ENCODE peak calls at places on chromosome 21, in four cellular contexts. H, D, Z and G are unnamed samples.
A peak's percentile ranks its signal among the peaks of the same experiment; 100 is the strongest.

GRCh38 chr21:43974791-43975468 is 37.2 kb upstream of the TRAPPC10 start:
- ATAC-seq in H (peak; percentile 2), D (no peak), Z (no peak), G (peak; percentile 30)

GRCh38 chr21:37765501-37765900 is 150.8 kb downstream of the KCNJ6 start:
- ATAC-seq in H (no peak), D (no peak), Z (no peak), G (no peak)

GRCh38 chr21:46604329-46604974 is 430 bp downstream of the S100B start:
- ATAC-seq in H (no peak), D (no peak), Z (no peak), G (no peak)

GRCh38 chr21:19120591-19120990 is 717.0 kb upstream of the TMPRSS15 start:
- ATAC-seq in H (no peak), D (no peak), Z (no peak), G (no peak)

GRCh38 chr21:26148071-26148470 is 22.5 kb downstream of the APP start:
- ATAC-seq in H (no peak), D (no peak), Z (peak; percentile 39), G (no peak)

GRCh38 chr21:37462087-37462861 is 95.7 kb downstream of the DYRK1A start:
- ATAC-seq in H (no peak), D (peak; percentile 38), Z (peak; percentile 77), G (no peak)

GRCh38 chr21:36883532-36884486 is 82.7 kb downstream of the HLCS start:
- ATAC-seq in H (no peak), D (no peak), Z (no peak), G (no peak)

GRCh38 chr21:19197950-19198349 is 794.4 kb upstream of the TMPRSS15 start:
- ATAC-seq in H (no peak), D (no peak), Z (no peak), G (no peak)

GRCh38 chr21:44294391-44295162 is 5.3 kb upstream of the PFKL start:
- ATAC-seq in H (peak; percentile 39), D (no peak), Z (peak; percentile 5), G (peak; percentile 20)

GRCh38 chr21:40687625-40688024 is 159.3 kb downstream of the DSCAM start:
- ATAC-seq in H (no peak), D (no peak), Z (no peak), G (no peak)

GRCh38 chr21:30257773-30258172 is 25.0 kb downstream of the KRTAP24-1 start:
- ATAC-seq in H (peak; percentile 40), D (peak; percentile 80), Z (no peak), G (no peak)

GRCh38 chr21:40905251-40905650 is 58.3 kb upstream of the DSCAM start:
- ATAC-seq in H (no peak), D (no peak), Z (no peak), G (no peak)

GRCh38 chr21:46099476-46099875 is 1.6 kb downstream of the COL6A2 start:
- ATAC-seq in H (peak; percentile 51), D (no peak), Z (peak; percentile 55), G (no peak)

DNA sequence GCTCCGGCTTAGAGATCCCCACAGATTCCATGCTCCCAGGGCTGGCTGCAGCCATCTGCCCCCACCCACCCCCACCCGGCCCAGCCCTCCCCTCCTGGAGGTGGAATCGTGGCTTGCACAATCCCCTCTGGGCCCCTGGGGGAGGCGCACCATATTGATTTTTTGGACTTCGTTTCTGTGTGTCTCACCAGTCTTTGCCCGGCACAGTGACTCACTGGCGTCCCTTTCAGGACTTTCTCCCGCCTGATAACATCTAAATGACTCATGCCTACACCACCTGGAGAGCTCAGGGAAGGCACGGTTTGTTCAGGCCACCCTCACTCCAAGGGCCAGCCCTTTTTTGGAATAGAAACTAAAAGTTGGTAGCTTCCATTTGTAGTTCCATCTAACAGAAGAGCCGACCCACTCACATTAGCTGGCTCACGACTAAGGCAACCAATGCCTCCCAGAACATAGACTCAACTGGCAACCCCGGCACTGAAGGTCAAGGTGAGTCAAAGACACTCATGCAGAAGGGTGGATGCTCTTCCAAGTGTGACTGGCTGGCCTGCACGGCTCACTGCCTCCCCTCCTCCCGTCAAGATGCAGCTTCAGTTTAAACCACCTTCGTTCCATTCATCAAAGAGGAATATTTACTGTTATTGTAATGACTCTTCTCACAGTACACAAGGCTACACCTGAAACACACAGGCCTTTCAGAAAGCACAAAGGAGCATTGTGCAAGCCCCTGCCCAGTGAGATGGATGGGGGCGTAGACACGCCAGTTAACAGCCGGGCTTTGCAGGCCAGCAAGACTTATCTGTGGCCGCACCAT is 18.1 kb upstream of the ETS2 start:
- ATAC-seq in H (peak; percentile 41), D (peak; percentile 92), Z (peak; percentile 98), G (no peak)
- TF ChIP-seq EP300 in H (no peak), D (peak; percentile 53), Z (peak; percentile 72), G (no peak)

DNA sequence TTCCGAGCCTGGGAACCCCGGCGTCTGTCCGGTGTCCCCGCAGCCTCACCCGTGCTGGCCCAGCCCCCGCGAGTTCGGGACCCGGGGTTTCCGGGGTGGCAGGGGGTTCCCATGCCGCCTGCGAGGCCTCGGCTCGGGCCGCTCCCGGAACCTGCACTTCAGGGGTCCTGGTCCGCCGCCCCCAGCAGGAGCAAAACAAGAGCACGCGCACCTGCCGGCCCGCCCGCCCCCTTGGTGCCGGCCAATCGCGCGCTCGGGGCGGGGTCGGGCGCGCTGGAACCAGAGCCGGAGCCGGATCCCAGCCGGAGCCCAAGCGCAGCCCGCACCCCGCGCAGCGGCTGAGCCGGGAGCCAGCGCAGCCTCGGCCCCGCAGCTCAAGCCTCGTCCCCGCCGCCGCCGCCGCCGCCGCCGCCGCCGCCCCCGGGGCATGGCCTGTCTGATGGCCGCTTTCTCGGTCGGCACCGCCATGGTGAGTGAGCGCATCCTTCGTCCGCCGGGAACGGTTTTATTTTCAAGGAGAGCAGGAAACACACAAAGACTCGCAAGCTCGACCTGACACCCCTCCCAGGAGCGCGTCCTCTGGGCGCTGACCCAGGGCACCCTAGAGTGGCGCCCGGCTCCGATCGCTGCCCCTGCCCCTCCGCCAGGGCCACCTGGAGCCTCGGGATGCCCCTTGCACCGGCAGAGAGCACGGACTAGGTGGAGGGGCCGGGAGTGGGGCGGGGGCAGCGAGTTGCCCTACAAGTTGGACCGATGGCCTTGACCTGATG is at the start of gene ABCG1:
- ATAC-seq in H (peak; percentile 85), D (no peak), Z (peak; percentile 58), G (peak; percentile 80)
- TF ChIP-seq POLR2A in H (peak; percentile 65), D (no peak), Z (no peak), G (peak; percentile 67)

GRCh38 chr21:34017127-34017961 is 56.0 kb upstream of the MRPS6 start:
- ATAC-seq in H (no peak), D (no peak), Z (peak; percentile 80), G (no peak)
- TF ChIP-seq EP300 in H (no peak), D (no peak), Z (no peak), G (no peak)

GRCh38 chr21:23579573-23579972 is 2027.7 kb downstream of the MRPL39 start:
- ATAC-seq in H (no peak), D (no peak), Z (no peak), G (no peak)
- TF ChIP-seq POLR2A in H (no peak), D (no peak), Z (no peak), G (no peak)

DNA sequence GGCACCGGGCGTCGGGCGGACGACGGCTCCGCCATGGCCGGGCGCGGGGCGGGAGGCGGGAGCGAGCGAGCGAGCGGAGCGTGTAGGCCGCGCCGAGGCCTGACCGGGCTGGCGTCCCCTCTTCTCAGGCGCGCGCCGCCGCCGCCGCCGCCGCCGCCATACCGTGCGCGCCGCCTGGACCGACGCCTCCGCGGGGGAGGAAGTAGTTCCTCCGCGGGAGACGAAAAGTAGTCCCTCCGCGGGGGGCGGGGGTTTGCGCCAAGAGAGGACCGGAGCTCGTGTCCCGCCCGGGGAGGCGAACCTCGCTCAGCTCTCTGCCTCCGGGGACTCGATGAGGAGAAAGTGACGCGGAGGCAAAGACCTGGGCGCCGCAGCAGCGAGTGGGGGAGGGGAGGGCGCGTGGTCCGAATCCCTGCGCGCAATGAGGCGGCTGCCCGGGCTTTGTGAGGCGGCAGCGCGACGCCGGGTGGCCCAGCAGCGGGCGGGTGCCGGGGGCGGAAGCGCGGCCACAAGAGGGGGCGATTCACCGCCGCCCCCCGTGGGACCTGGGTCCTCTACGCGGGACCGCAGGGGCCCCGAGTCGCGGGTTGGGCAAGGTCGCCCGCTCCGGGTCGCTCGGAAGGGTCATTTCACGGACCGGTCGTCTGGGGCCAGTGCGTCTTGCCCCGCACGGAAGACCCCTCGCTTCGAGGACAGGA is at the start of gene BRWD1:
- ATAC-seq in H (peak; percentile 93), D (peak; percentile 73), Z (peak; percentile 77), G (peak; percentile 78)
- TF ChIP-seq EP300 in H (no peak), D (peak; percentile 43), Z (peak; percentile 31), G (no peak)

GRCh38 chr21:34514576-34515135 is 2.6 kb upstream of the KCNE1 start:
- ATAC-seq in H (no peak), D (no peak), Z (no peak), G (no peak)

GRCh38 chr21:34510148-34511142 is 1.6 kb downstream of the KCNE1 start:
- ATAC-seq in H (peak; percentile 86), D (peak; percentile 96), Z (peak; percentile 98), G (peak; percentile 80)

GRCh38 chr21:34511154-34511553 is 856 bp downstream of the KCNE1 start:
- ATAC-seq in H (peak; percentile 68), D (no peak), Z (no peak), G (no peak)

GRCh38 chr21:34513109-34513675 is 1.2 kb upstream of the KCNE1 start:
- ATAC-seq in H (peak; percentile 45), D (no peak), Z (no peak), G (peak; percentile 40)

DNA sequence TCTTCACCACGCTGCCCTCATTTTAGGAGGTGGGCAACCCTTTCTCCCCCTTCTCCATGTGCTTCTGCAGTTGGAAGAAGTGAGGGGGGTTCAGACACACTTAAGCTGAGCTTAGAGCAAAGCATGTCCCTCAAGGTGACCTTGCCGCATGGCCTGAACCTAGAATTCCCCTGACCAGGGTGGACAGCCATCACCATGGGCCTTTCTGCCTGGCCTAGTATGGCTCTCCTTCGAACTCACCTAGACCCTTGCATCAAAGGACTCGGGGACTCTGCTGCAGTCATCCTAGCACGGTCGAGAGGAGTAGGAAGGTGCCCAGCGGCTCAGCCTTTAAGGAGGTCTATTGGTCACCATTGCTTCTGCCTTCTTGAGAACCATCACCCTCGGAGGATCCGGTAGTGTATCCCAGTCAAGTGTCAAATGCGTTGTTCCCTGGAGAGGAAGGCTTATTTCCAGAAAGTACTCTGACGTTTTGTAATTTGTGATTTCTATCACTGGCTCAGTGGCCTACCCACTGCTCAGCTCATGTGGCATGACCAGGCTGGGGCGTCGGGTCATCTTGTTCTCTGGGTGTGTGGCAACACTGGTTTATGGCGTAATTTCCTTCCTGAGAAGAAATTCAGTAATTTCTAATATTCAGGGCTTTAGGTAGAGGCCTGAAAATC is at the start of gene KCNE1:
- ATAC-seq in H (peak; percentile 76), D (no peak), Z (no peak), G (peak; percentile 52)
- TF ChIP-seq POLR2A in H (no peak), D (no peak), Z (no peak), G (no peak)

GRCh38 chr21:39379986-39380891 is 31.4 kb upstream of the HMGN1 start:
- ATAC-seq in H (peak; percentile 99), D (peak; percentile 98), Z (peak; percentile 97), G (peak; percentile 100)
- TF ChIP-seq EP300 in H (no peak), D (no peak), Z (no peak), G (no peak)

DNA sequence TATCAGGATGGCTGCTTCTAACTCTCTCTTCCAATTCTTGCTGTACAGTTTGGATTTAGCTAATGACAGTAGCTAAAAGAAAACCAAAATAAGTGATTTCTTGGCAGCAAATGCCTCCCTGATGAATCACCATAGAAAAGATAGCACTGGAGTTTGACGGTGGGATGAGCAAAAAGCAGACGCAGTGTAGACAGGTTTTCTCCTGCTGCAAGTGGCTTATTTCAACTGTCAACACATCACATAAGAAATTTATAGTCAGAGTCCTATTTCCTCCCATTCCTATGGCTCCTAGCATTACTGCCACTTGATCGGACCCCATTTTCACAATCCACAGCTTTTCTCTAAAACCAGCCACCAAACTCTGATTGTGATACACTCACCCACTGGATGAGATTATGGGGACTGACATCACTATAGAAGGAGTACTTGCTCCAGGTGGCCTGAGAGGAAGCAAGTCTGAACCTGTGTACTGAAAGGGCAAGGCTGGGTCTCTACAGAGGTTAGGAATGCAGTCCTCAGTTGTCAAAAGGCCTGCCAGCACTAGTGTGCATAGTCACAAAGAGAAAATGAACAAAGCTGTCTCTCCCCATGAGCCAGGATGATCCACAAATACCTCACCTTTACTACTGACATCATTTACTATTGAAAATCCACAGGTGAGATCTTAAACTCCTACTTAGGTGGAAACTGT is 359.8 kb downstream of the LTN1 start:
- ATAC-seq in H (peak; percentile 47), D (no peak), Z (no peak), G (no peak)
- TF ChIP-seq POLR2A in H (no peak), D (no peak), Z (no peak), G (no peak)